ENCODE peak calls at places on chromosomes 2 and 18, in nine cellular contexts. One of them, this sample, is unnamed.

GRCh38 chr2:132400169-132400900 is 16.3 kb upstream of the GPR39 start:
- DNase-seq in tibial nerve: no peak
- DNase-seq in fibroblast of lung: peak; percentile 95
- DNase-seq in brain microvascular endothelial cell: peak; percentile 15
- DNase-seq in adrenal gland: no peak
- DNase-seq in heart right ventricle: no peak
- DNase-seq in HFF-Myc: no peak
- DNase-seq in PC-9: no peak
- DNase-seq in A673: peak; percentile 43
- DNase-seq in this sample: no peak

GRCh38 chr2:219252900-219253752 is at the start of gene TUBA4B:
- DNase-seq in heart right ventricle: no peak
- DNase-seq in fibroblast of lung: peak; percentile 50
- DNase-seq in HFF-Myc: no peak
- DNase-seq in adrenal gland: peak; percentile 55
- DNase-seq in tibial nerve: no peak
- DNase-seq in A673: no peak
- DNase-seq in PC-9: peak; percentile 63
- DNase-seq in brain microvascular endothelial cell: peak; percentile 20
- DNase-seq in this sample: no peak

GRCh38 chr2:226892729-226893128 is 56.9 kb downstream of the RHBDD1 start:
- DNase-seq in HFF-Myc: peak; percentile 56
- DNase-seq in heart right ventricle: no peak
- DNase-seq in adrenal gland: no peak
- DNase-seq in tibial nerve: no peak
- DNase-seq in A673: no peak
- DNase-seq in brain microvascular endothelial cell: no peak
- DNase-seq in fibroblast of lung: no peak
- DNase-seq in PC-9: no peak
- DNase-seq in this sample: no peak

GRCh38 chr2:136225950-136226835 is 108.2 kb upstream of the CXCR4 start:
- DNase-seq in fibroblast of lung: no peak
- DNase-seq in heart right ventricle: no peak
- DNase-seq in A673: no peak
- DNase-seq in brain microvascular endothelial cell: no peak
- DNase-seq in PC-9: no peak
- DNase-seq in HFF-Myc: no peak
- DNase-seq in adrenal gland: no peak
- DNase-seq in tibial nerve: no peak
- DNase-seq in this sample: no peak

GRCh38 chr2:3741867-3742602 is 38.7 kb downstream of the DCDC2C start:
- DNase-seq in heart right ventricle: no peak
- DNase-seq in adrenal gland: no peak
- DNase-seq in HFF-Myc: no peak
- DNase-seq in A673: no peak
- DNase-seq in PC-9: no peak
- DNase-seq in tibial nerve: no peak
- DNase-seq in brain microvascular endothelial cell: no peak
- DNase-seq in fibroblast of lung: no peak
- DNase-seq in this sample: no peak

GRCh38 chr18:21272016-21272582 is 30.1 kb downstream of the GREB1L start:
- DNase-seq in heart right ventricle: no peak
- DNase-seq in HFF-Myc: no peak
- DNase-seq in adrenal gland: no peak
- DNase-seq in PC-9: no peak
- DNase-seq in tibial nerve: no peak
- DNase-seq in A673: no peak
- DNase-seq in brain microvascular endothelial cell: no peak
- DNase-seq in fibroblast of lung: no peak
- DNase-seq in this sample: peak; percentile 65

GRCh38 chr2:133836691-133837090 is 268.4 kb upstream of the NCKAP5 start:
- DNase-seq in HFF-Myc: no peak
- DNase-seq in fibroblast of lung: peak; percentile 58
- DNase-seq in tibial nerve: no peak
- DNase-seq in adrenal gland: no peak
- DNase-seq in heart right ventricle: no peak
- DNase-seq in brain microvascular endothelial cell: no peak
- DNase-seq in PC-9: no peak
- DNase-seq in A673: no peak
- DNase-seq in this sample: no peak

GRCh38 chr2:200509227-200509607 is 651 bp downstream of the KCTD18 start:
- DNase-seq in brain microvascular endothelial cell: no peak
- DNase-seq in HFF-Myc: no peak
- DNase-seq in heart right ventricle: peak; percentile 5
- DNase-seq in tibial nerve: no peak
- DNase-seq in A673: no peak
- DNase-seq in fibroblast of lung: no peak
- DNase-seq in adrenal gland: peak; percentile 22
- DNase-seq in PC-9: peak; percentile 15
- DNase-seq in this sample: no peak

DNA sequence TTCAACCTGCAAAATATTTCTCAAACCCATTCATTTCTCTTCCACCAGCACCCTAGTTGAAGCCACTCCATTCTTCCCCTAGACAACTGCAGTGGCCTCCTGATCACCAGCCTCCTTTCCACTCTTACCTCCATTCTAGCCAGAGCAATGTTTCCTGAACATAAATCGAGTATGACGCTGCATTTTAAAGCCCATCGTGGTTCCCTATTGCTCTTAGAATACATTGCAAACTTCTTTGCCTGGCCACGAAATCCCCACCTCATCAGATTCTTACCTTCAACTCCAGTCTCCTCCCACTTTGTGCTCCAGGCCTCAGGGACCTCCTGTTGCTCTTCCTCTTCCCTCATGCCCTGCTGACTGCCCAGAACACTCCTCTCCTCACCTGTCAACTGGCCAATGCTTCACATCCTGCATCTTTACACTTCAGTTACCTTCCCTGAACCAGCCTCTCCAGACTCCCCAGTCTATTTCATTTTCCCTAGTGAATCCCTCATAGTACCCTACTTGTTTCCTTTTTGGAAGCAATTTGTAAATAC is 176.5 kb upstream of the CTAGE1 start:
- DNase-seq in fibroblast of lung: no peak
- DNase-seq in brain microvascular endothelial cell: no peak
- DNase-seq in tibial nerve: no peak
- DNase-seq in heart right ventricle: no peak
- DNase-seq in adrenal gland: no peak
- DNase-seq in A673: no peak
- DNase-seq in HFF-Myc: no peak
- DNase-seq in PC-9: no peak
- DNase-seq in this sample: no peak
- H3K4me3 ChIP-seq in fibroblast of lung: no peak overlapping the region
- H3K4me3 ChIP-seq in brain microvascular endothelial cell: no peak overlapping the region
- H3K4me3 ChIP-seq in tibial nerve: no peak overlapping the region
- H3K4me3 ChIP-seq in heart right ventricle: no peak overlapping the region
- H3K4me3 ChIP-seq in adrenal gland: no peak overlapping the region
- H3K4me3 ChIP-seq in A673: no peak overlapping the region
- H3K4me3 ChIP-seq in HFF-Myc: no peak overlapping the region
- H3K4me3 ChIP-seq in PC-9: no peak overlapping the region
- H3K4me3 ChIP-seq in this sample: no peak overlapping the region

GRCh38 chr2:176117162-176117822 is 714 bp downstream of the HOXD10 start:
- DNase-seq in adrenal gland: no peak
- DNase-seq in HFF-Myc: no peak
- DNase-seq in A673: peak; percentile 20
- DNase-seq in brain microvascular endothelial cell: no peak
- DNase-seq in tibial nerve: no peak
- DNase-seq in fibroblast of lung: no peak
- DNase-seq in heart right ventricle: no peak
- DNase-seq in PC-9: no peak
- DNase-seq in this sample: no peak

GRCh38 chr2:176120369-176121307 is 1.9 kb upstream of the HOXD9 start:
- DNase-seq in fibroblast of lung: no peak
- DNase-seq in HFF-Myc: no peak
- DNase-seq in brain microvascular endothelial cell: no peak
- DNase-seq in A673: peak; percentile 50
- DNase-seq in adrenal gland: no peak
- DNase-seq in tibial nerve: no peak
- DNase-seq in heart right ventricle: no peak
- DNase-seq in PC-9: no peak
- DNase-seq in this sample: no peak

GRCh38 chr2:176115883-176116813 is at the start of gene HOXD10:
- DNase-seq in brain microvascular endothelial cell: no peak
- DNase-seq in fibroblast of lung: no peak
- DNase-seq in A673: peak; percentile 89
- DNase-seq in adrenal gland: no peak
- DNase-seq in heart right ventricle: no peak
- DNase-seq in tibial nerve: no peak
- DNase-seq in PC-9: no peak
- DNase-seq in HFF-Myc: no peak
- DNase-seq in this sample: no peak

GRCh38 chr2:176117823-176118376 is 1.3 kb downstream of the HOXD10 start:
- DNase-seq in HFF-Myc: no peak
- DNase-seq in adrenal gland: no peak
- DNase-seq in brain microvascular endothelial cell: no peak
- DNase-seq in A673: peak; percentile 39
- DNase-seq in tibial nerve: no peak
- DNase-seq in PC-9: no peak
- DNase-seq in fibroblast of lung: no peak
- DNase-seq in heart right ventricle: no peak
- DNase-seq in this sample: no peak

DNA sequence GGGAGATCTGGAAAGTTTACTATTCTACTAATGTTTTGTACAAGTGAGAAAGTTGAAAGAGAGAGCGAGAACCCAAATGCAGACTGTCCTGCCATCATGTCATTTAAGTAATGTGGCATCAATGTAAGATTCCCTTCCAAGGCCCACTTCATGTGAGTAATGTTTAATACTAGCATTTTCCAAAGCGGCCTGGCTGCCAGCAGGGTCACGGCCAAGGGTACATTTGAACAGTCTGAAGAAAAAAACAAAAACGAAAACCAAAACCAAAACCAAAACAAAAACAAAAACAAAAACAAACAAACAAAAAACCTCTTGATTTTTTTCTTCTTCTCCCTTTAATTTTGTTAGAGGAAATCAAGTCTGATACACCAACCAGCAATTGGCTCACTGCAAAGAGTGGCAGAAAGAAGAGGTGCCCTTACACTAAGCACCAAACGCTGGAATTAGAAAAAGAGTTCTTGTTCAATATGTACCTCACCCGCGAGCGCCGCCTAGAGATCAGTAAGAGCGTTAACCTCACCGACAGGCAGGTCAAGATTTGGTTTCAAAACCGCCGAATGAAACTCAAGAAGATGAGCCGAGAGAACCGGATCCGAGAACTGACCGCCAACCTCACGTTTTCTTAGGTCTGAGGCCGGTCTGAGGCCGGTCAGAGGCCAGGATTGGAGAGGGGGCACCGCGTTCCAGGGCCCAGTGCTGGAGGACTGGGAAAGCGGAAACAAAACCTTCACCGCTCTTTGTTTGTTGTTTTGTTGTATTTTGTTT is 2.2 kb downstream of the HOXD10 start:
- DNase-seq in fibroblast of lung: no peak
- DNase-seq in HFF-Myc: no peak
- DNase-seq in PC-9: peak; percentile 30
- DNase-seq in adrenal gland: no peak
- DNase-seq in tibial nerve: no peak
- DNase-seq in heart right ventricle: no peak
- DNase-seq in A673: peak; percentile 90
- DNase-seq in brain microvascular endothelial cell: no peak
- DNase-seq in this sample: peak; percentile 38
- H3K4me3 ChIP-seq in fibroblast of lung: no peak overlapping the region
- H3K4me3 ChIP-seq in HFF-Myc: no peak overlapping the region
- H3K4me3 ChIP-seq in PC-9: no peak overlapping the region
- H3K4me3 ChIP-seq in adrenal gland: no peak overlapping the region
- H3K4me3 ChIP-seq in tibial nerve: no peak overlapping the region
- H3K4me3 ChIP-seq in heart right ventricle: no peak overlapping the region
- H3K4me3 ChIP-seq in A673: peak overlapping the region; percentile 73
- H3K4me3 ChIP-seq in brain microvascular endothelial cell: no peak overlapping the region
- H3K4me3 ChIP-seq in this sample: no peak overlapping the region

GRCh38 chr2:191037351-191037750 is 23.4 kb upstream of the STAT1 start:
- DNase-seq in adrenal gland: no peak
- DNase-seq in fibroblast of lung: no peak
- DNase-seq in heart right ventricle: no peak
- DNase-seq in tibial nerve: no peak
- DNase-seq in A673: no peak
- DNase-seq in brain microvascular endothelial cell: no peak
- DNase-seq in HFF-Myc: no peak
- DNase-seq in PC-9: no peak
- DNase-seq in this sample: no peak

GRCh38 chr2:191036365-191036764 is 22.4 kb upstream of the STAT1 start:
- DNase-seq in HFF-Myc: no peak
- DNase-seq in PC-9: no peak
- DNase-seq in tibial nerve: no peak
- DNase-seq in A673: no peak
- DNase-seq in adrenal gland: no peak
- DNase-seq in brain microvascular endothelial cell: no peak
- DNase-seq in fibroblast of lung: no peak
- DNase-seq in heart right ventricle: no peak
- DNase-seq in this sample: no peak

GRCh38 chr2:191039616-191040015 is 25.6 kb upstream of the STAT1 start:
- DNase-seq in tibial nerve: no peak
- DNase-seq in fibroblast of lung: no peak
- DNase-seq in brain microvascular endothelial cell: no peak
- DNase-seq in A673: no peak
- DNase-seq in heart right ventricle: no peak
- DNase-seq in adrenal gland: no peak
- DNase-seq in HFF-Myc: no peak
- DNase-seq in PC-9: no peak
- DNase-seq in this sample: no peak

GRCh38 chr2:191038241-191038725 is 24.3 kb upstream of the STAT1 start:
- DNase-seq in heart right ventricle: no peak
- DNase-seq in A673: no peak
- DNase-seq in brain microvascular endothelial cell: peak; percentile 39
- DNase-seq in fibroblast of lung: peak; percentile 74
- DNase-seq in adrenal gland: no peak
- DNase-seq in HFF-Myc: peak; percentile 82
- DNase-seq in PC-9: no peak
- DNase-seq in tibial nerve: no peak
- DNase-seq in this sample: no peak

GRCh38 chr2:191038741-191039140 is 24.8 kb upstream of the STAT1 start:
- DNase-seq in fibroblast of lung: peak; percentile 42
- DNase-seq in adrenal gland: no peak
- DNase-seq in HFF-Myc: no peak
- DNase-seq in A673: no peak
- DNase-seq in PC-9: no peak
- DNase-seq in brain microvascular endothelial cell: peak; percentile 30
- DNase-seq in heart right ventricle: no peak
- DNase-seq in tibial nerve: no peak
- DNase-seq in this sample: no peak
- H3K4me3 ChIP-seq in fibroblast of lung: no peak overlapping the region
- H3K4me3 ChIP-seq in adrenal gland: no peak overlapping the region
- H3K4me3 ChIP-seq in HFF-Myc: no peak overlapping the region
- H3K4me3 ChIP-seq in A673: no peak overlapping the region
- H3K4me3 ChIP-seq in PC-9: no peak overlapping the region
- H3K4me3 ChIP-seq in brain microvascular endothelial cell: no peak overlapping the region
- H3K4me3 ChIP-seq in heart right ventricle: no peak overlapping the region
- H3K4me3 ChIP-seq in tibial nerve: no peak overlapping the region
- H3K4me3 ChIP-seq in this sample: no peak overlapping the region

GRCh38 chr18:13520306-13520705 is 206.1 kb downstream of the FAM210A start:
- DNase-seq in A673: no peak
- DNase-seq in fibroblast of lung: no peak
- DNase-seq in brain microvascular endothelial cell: no peak
- DNase-seq in PC-9: no peak
- DNase-seq in HFF-Myc: no peak
- DNase-seq in tibial nerve: no peak
- DNase-seq in heart right ventricle: no peak
- DNase-seq in adrenal gland: no peak
- DNase-seq in this sample: no peak

GRCh38 chr18:13520741-13521140 is 205.6 kb downstream of the FAM210A start:
- DNase-seq in heart right ventricle: no peak
- DNase-seq in tibial nerve: no peak
- DNase-seq in fibroblast of lung: no peak
- DNase-seq in HFF-Myc: no peak
- DNase-seq in A673: no peak
- DNase-seq in brain microvascular endothelial cell: no peak
- DNase-seq in PC-9: no peak
- DNase-seq in adrenal gland: no peak
- DNase-seq in this sample: no peak

GRCh38 chr18:13516855-13517254 is 209.5 kb downstream of the FAM210A start:
- DNase-seq in A673: no peak
- DNase-seq in heart right ventricle: no peak
- DNase-seq in PC-9: no peak
- DNase-seq in brain microvascular endothelial cell: no peak
- DNase-seq in fibroblast of lung: no peak
- DNase-seq in HFF-Myc: no peak
- DNase-seq in tibial nerve: no peak
- DNase-seq in adrenal gland: no peak
- DNase-seq in this sample: no peak

GRCh38 chr18:13517369-13517768 is 209.0 kb downstream of the FAM210A start:
- DNase-seq in PC-9: no peak
- DNase-seq in A673: no peak
- DNase-seq in brain microvascular endothelial cell: no peak
- DNase-seq in HFF-Myc: no peak
- DNase-seq in tibial nerve: no peak
- DNase-seq in heart right ventricle: no peak
- DNase-seq in adrenal gland: no peak
- DNase-seq in fibroblast of lung: no peak
- DNase-seq in this sample: no peak

GRCh38 chr18:13518382-13518781 is 208.0 kb downstream of the FAM210A start:
- DNase-seq in brain microvascular endothelial cell: no peak
- DNase-seq in PC-9: no peak
- DNase-seq in A673: no peak
- DNase-seq in adrenal gland: no peak
- DNase-seq in tibial nerve: no peak
- DNase-seq in HFF-Myc: no peak
- DNase-seq in fibroblast of lung: no peak
- DNase-seq in heart right ventricle: no peak
- DNase-seq in this sample: no peak
- H3K4me3 ChIP-seq in brain microvascular endothelial cell: no peak overlapping the region
- H3K4me3 ChIP-seq in PC-9: no peak overlapping the region
- H3K4me3 ChIP-seq in A673: no peak overlapping the region
- H3K4me3 ChIP-seq in adrenal gland: no peak overlapping the region
- H3K4me3 ChIP-seq in tibial nerve: no peak overlapping the region
- H3K4me3 ChIP-seq in HFF-Myc: no peak overlapping the region
- H3K4me3 ChIP-seq in fibroblast of lung: no peak overlapping the region
- H3K4me3 ChIP-seq in heart right ventricle: no peak overlapping the region
- H3K4me3 ChIP-seq in this sample: no peak overlapping the region

This sample was measured in Jurkat, Clone E6-1.